ENCODE peak calls at places on chromosomes 16 and 17, in eight cellular contexts. C is uterus; N is HFFc6; R is stimulated activated CD8-positive, alpha-beta memory T cell treated with anti-CD3 and anti-CD28 coated beads, Interleukin-15, amount 100 ng/mL, for 24 hours; T is A549; H is left lung; I is anterior cingulate cortex; F is iris pigment epithelial cell. S is an unnamed sample.

GRCh38 chr17:60356947-60357346 is 35.0 kb downstream of the USP32 start:
- DNase-seq in C (peak; percentile 34), N (no peak), R (no peak), T (no peak), H (no peak), I (no peak), F (peak; percentile 71), S (no peak)

GRCh38 chr17:66834919-66835454 is at the start of gene CACNG5:
- DNase-seq in C (no peak), N (no peak), R (no peak), T (peak; percentile 57), H (no peak), I (no peak), F (no peak), S (peak; percentile 45)

GRCh38 chr16:27315333-27316037 is 1.7 kb downstream of the IL4R start:
- DNase-seq in C (peak; percentile 78), N (peak; percentile 55), R (no peak), T (peak; percentile 58), H (peak; percentile 84), I (no peak), F (peak; percentile 84), S (peak; percentile 57)

GRCh38 chr17:49388290-49388640 is 26.2 kb upstream of the ZNF652 start:
- DNase-seq in C (no peak), N (no peak), R (no peak), T (no peak), H (no peak), I (no peak), F (no peak), S (no peak)

GRCh38 chr17:4232168-4232813 is 31.5 kb downstream of the ANKFY1 start:
- DNase-seq in C (peak; percentile 59), N (peak; percentile 35), R (no peak), T (no peak), H (no peak), I (no peak), F (peak; percentile 86), S (peak; percentile 12)

GRCh38 chr17:27157898-27158297 is 136.0 kb upstream of the WSB1 start:
- DNase-seq in C (no peak), N (no peak), R (no peak), T (no peak), H (no peak), I (no peak), F (no peak), S (no peak)

GRCh38 chr16:75267631-75268264 is 16.3 kb upstream of the BCAR1 start:
- DNase-seq in C (no peak), N (peak; percentile 64), R (no peak), T (peak; percentile 96), H (peak; percentile 82), I (peak; percentile 60), F (peak; percentile 42), S (peak; percentile 81)

GRCh38 chr16:29974291-29975133 is 844 bp downstream of the TAOK2 start:
- DNase-seq in C (peak; percentile 49), N (no peak), R (no peak), T (peak; percentile 27), H (peak; percentile 81), I (no peak), F (peak; percentile 23), S (no peak)

GRCh38 chr17:68535903-68536302 is 23.7 kb downstream of the PRKAR1A start:
- DNase-seq in C (no peak), N (no peak), R (no peak), T (no peak), H (no peak), I (no peak), F (no peak), S (no peak)

GRCh38 chr17:60091908-60092331 is 13.2 kb upstream of the HEATR6 start:
- DNase-seq in C (no peak), N (peak; percentile 81), R (no peak), T (no peak), H (no peak), I (no peak), F (peak; percentile 92), S (no peak)

GRCh38 chr17:78379134-78379497 is 667 bp downstream of the PGS1 start:
- DNase-seq in C (no peak), N (peak; percentile 83), R (no peak), T (no peak), H (no peak), I (no peak), F (peak; percentile 97), S (peak; percentile 73)

GRCh38 chr17:28643979-28644781 is 778 bp downstream of the BLTP2 start:
- DNase-seq in C (no peak), N (peak; percentile 50), R (no peak), T (peak; percentile 83), H (peak; percentile 83), I (no peak), F (peak; percentile 62), S (peak; percentile 65)

GRCh38 chr16:86143666-86144065 is 244.7 kb downstream of the IRF8 start:
- DNase-seq in C (no peak), N (no peak), R (no peak), T (no peak), H (no peak), I (no peak), F (no peak), S (no peak)

GRCh38 chr17:21042434-21043295 is at the start of gene USP22:
- DNase-seq in C (peak; percentile 35), N (no peak), R (peak; percentile 82), T (peak; percentile 76), H (peak; percentile 97), I (no peak), F (no peak), S (no peak)

GRCh38 chr16:83727018-83727417 is 80.8 kb upstream of the HSBP1 start:
- DNase-seq in C (no peak), N (no peak), R (no peak), T (no peak), H (no peak), I (no peak), F (peak; percentile 28), S (peak; percentile 71)

GRCh38 chr16:84899414-84899813 is 79.6 kb downstream of the CRISPLD2 start:
- DNase-seq in C (no peak), N (no peak), R (no peak), T (no peak), H (no peak), I (no peak), F (no peak), S (no peak)

GRCh38 chr17:43550754-43551153 is 4.6 kb upstream of the ETV4 start:
- DNase-seq in C (no peak), N (no peak), R (no peak), T (no peak), H (no peak), I (no peak), F (no peak), S (no peak)

GRCh38 chr16:74740795-74741304 is 33.8 kb downstream of the FA2H start:
- DNase-seq in C (no peak), N (no peak), R (no peak), T (peak; percentile 95), H (no peak), I (peak; percentile 82), F (no peak), S (peak; percentile 82)

GRCh38 chr17:29621751-29622194 is 939 bp downstream of the CORO6 start:
- DNase-seq in C (no peak), N (no peak), R (no peak), T (no peak), H (peak; percentile 25), I (no peak), F (no peak), S (no peak)

GRCh38 chr16:74480150-74481029 is 59.1 kb upstream of the CLEC18B start:
- DNase-seq in C (no peak), N (peak; percentile 72), R (no peak), T (peak; percentile 85), H (no peak), I (no peak), F (peak; percentile 62), S (peak; percentile 38)

GRCh38 chr16:9657659-9658058 is 524.6 kb downstream of the GRIN2A start:
- DNase-seq in C (no peak), N (no peak), R (no peak), T (no peak), H (no peak), I (no peak), F (no peak), S (no peak)

GRCh38 chr17:58172369-58173071 is 5.7 kb downstream of the OR4D2 start:
- DNase-seq in C (no peak), N (no peak), R (no peak), T (peak; percentile 68), H (no peak), I (no peak), F (peak; percentile 46), S (peak; percentile 50)

GRCh38 chr17:81480140-81480917 is 32.3 kb downstream of the ACTG1 start:
- DNase-seq in C (no peak), N (peak; percentile 67), R (no peak), T (no peak), H (no peak), I (no peak), F (peak; percentile 22), S (peak; percentile 89)

GRCh38 chr17:35543856-35544255 is 6.4 kb upstream of the SLFN12L start:
- DNase-seq in C (no peak), N (peak; percentile 35), R (no peak), T (no peak), H (no peak), I (no peak), F (peak; percentile 87), S (no peak)

GRCh38 chr17:60327122-60327869 is 64.6 kb downstream of the USP32 start:
- DNase-seq in C (no peak), N (no peak), R (no peak), T (no peak), H (no peak), I (peak; percentile 89), F (no peak), S (no peak)

GRCh38 chr17:44014133-44014436 is 678 bp downstream of the TMEM101 start:
- DNase-seq in C (no peak), N (no peak), R (no peak), T (no peak), H (peak; percentile 78), I (no peak), F (no peak), S (no peak)

GRCh38 chr16:84501077-84501735 is 3.3 kb downstream of the MEAK7 start:
- DNase-seq in C (no peak), N (peak; percentile 64), R (no peak), T (peak; percentile 76), H (no peak), I (no peak), F (peak; percentile 68), S (peak; percentile 75)

GRCh38 chr16:84922351-84923135 is 88.8 kb downstream of the ZDHHC7 start:
- DNase-seq in C (peak; percentile 80), N (no peak), R (no peak), T (no peak), H (no peak), I (peak; percentile 83), F (no peak), S (no peak)

GRCh38 chr16:69833791-69834282 is 71.7 kb downstream of the WWP2 start:
- DNase-seq in C (no peak), N (no peak), R (no peak), T (no peak), H (no peak), I (no peak), F (no peak), S (no peak)